ENCODE peak calls at places on chromosome 1, in nine cellular contexts. E is mammary epithelial cell, S is astrocyte, X is H1, B is fibroblast of lung, J is MM.1S, V is neuronal stem cell, O is PC-3, N is neural progenitor cell. M is an unnamed sample.

GRCh38 chr1:100581096-100581705 is 43.3 kb downstream of the GPR88 start:
- DNase-seq in S (no peak), V (no peak), O (no peak), E (no peak), X (no peak), N (no peak), B (no peak), J (no peak), M (no peak)

GRCh38 chr1:155983191-155984023 is 5.1 kb upstream of the ARHGEF2 start:
- DNase-seq in J (peak), X (no peak), B (peak), V (no peak), S (peak), O (peak), N (peak), E (peak), M (peak)

GRCh38 chr1:239912471-239912870 is 179.2 kb upstream of the FMN2 start:
- DNase-seq in E (no peak), B (no peak), N (no peak), S (no peak), O (peak), V (no peak), J (peak), X (no peak), M (no peak)

GRCh38 chr1:58779059-58779754 is 4.6 kb downstream of the JUN start:
- DNase-seq in E (no peak), N (no peak), V (no peak), X (no peak), J (no peak), O (no peak), S (peak), B (peak), M (no peak)

GRCh38 chr1:239739919-239740318 is 351.8 kb upstream of the FMN2 start:
- DNase-seq in B (no peak), N (no peak), S (no peak), J (no peak), X (no peak), V (no peak), O (no peak), E (no peak), M (no peak)

GRCh38 chr1:147837129-147837776 is 65.3 kb upstream of the GJA8 start:
- DNase-seq in S (no peak), X (peak), B (no peak), E (no peak), J (no peak), O (no peak), N (peak), V (no peak), M (peak)

GRCh38 chr1:29549001-29549400 is 312.7 kb downstream of the PTPRU start:
- DNase-seq in S (no peak), B (no peak), E (no peak), O (no peak), X (no peak), N (no peak), V (no peak), J (no peak), M (peak)

GRCh38 chr1:153277852-153278251 is 18.4 kb downstream of the LORICRIN start:
- DNase-seq in X (no peak), J (peak), O (peak), V (no peak), E (peak), N (no peak), B (no peak), S (no peak), M (peak)

GRCh38 chr1:244254467-244254866 is 197.2 kb downstream of the ADSS2 start:
- DNase-seq in E (no peak), B (no peak), S (no peak), V (no peak), N (no peak), X (no peak), O (no peak), J (no peak), M (peak)

GRCh38 chr1:87399701-87400100 is 71.0 kb downstream of the LMO4 start:
- DNase-seq in B (no peak), V (no peak), E (no peak), S (no peak), O (peak), J (no peak), N (peak), X (no peak), M (no peak)

GRCh38 chr1:36542962-36543515 is 60.3 kb upstream of the CSF3R start:
- DNase-seq in B (no peak), E (no peak), X (no peak), N (peak), S (no peak), J (no peak), O (peak), V (no peak), M (peak)

GRCh38 chr1:199909137-199909536 is 118.4 kb upstream of the NR5A2 start:
- DNase-seq in B (no peak), S (no peak), O (peak), N (no peak), J (no peak), V (no peak), E (peak), X (no peak), M (no peak)

GRCh38 chr1:24015226-24016210 is 35.4 kb upstream of the SRSF10 start:
- DNase-seq in B (peak), N (no peak), O (no peak), E (no peak), S (peak), X (no peak), V (no peak), J (no peak), M (no peak)

GRCh38 chr1:109687641-109688499 is at the start of gene GSTM1:
- DNase-seq in J (no peak), N (peak), V (peak), S (no peak), X (peak), B (peak), O (no peak), E (peak), M (peak)

GRCh38 chr1:202005958-202006357 is 4.4 kb upstream of the ELF3 start:
- DNase-seq in V (no peak), X (no peak), E (no peak), J (no peak), B (peak), S (no peak), O (peak), N (no peak), M (peak)

GRCh38 chr1:15211424-15211823 is 35.6 kb upstream of the FHAD1 start:
- DNase-seq in N (no peak), E (no peak), X (no peak), O (no peak), B (no peak), J (no peak), S (no peak), V (no peak), M (no peak)

GRCh38 chr1:209886219-209886536 is 51.8 kb upstream of the SYT14 start:
- DNase-seq in B (no peak), N (no peak), O (peak), V (no peak), J (no peak), E (no peak), S (no peak), X (no peak), M (no peak)

GRCh38 chr1:24932725-24933294 is 2.7 kb upstream of the RUNX3 start:
- DNase-seq in S (no peak), O (no peak), E (no peak), V (no peak), N (no peak), J (no peak), B (no peak), X (no peak), M (no peak)

GRCh38 chr1:233613252-233614172 is at the start of gene KCNK1:
- DNase-seq in E (peak), J (no peak), O (peak), N (peak), V (peak), X (peak), S (peak), B (peak), M (peak)

GRCh38 chr1:34711469-34711868 is 43.4 kb upstream of the GJB5 start:
- DNase-seq in X (no peak), V (no peak), S (no peak), J (no peak), O (peak), N (peak), B (no peak), E (no peak), M (no peak)

GRCh38 chr1:157034137-157034800 is 11.3 kb downstream of the ARHGEF11 start:
- DNase-seq in O (no peak), X (no peak), B (no peak), N (peak), V (no peak), E (peak), S (peak), J (no peak), M (no peak)

GRCh38 chr1:97340951-97341350 is 579.9 kb downstream of the DPYD start:
- DNase-seq in X (no peak), E (peak), J (no peak), O (peak), B (peak), N (no peak), V (no peak), S (peak), M (no peak)

GRCh38 chr1:16153110-16153998 is 2.5 kb downstream of the EPHA2 start:
- DNase-seq in S (no peak), V (no peak), N (peak), X (no peak), O (no peak), E (no peak), J (no peak), B (no peak), M (no peak)

GRCh38 chr1:97907886-97908285 is 12.9 kb downstream of the DPYD start:
- DNase-seq in N (no peak), E (no peak), X (no peak), O (no peak), S (no peak), B (no peak), V (no peak), J (no peak), M (no peak)

GRCh38 chr1:224528900-224529299 is 87.2 kb upstream of the CNIH3 start:
- DNase-seq in X (no peak), E (no peak), O (peak), B (peak), N (no peak), V (no peak), J (no peak), S (peak), M (no peak)

GRCh38 chr1:235702412-235702811 is 52.8 kb upstream of the GNG4 start:
- DNase-seq in B (no peak), J (no peak), X (no peak), N (no peak), S (no peak), V (no peak), O (no peak), E (no peak), M (no peak)

GRCh38 chr1:150875197-150876110 is 945 bp downstream of the ARNT start:
- DNase-seq in B (peak), X (no peak), V (no peak), E (peak), O (no peak), J (no peak), N (no peak), S (no peak), M (no peak)

GRCh38 chr1:231629132-231629531 is 2.5 kb downstream of the DISC1 start:
- DNase-seq in J (no peak), O (no peak), B (no peak), V (no peak), X (no peak), E (no peak), N (no peak), S (no peak), M (no peak)

GRCh38 chr1:65717815-65718454 is 74.8 kb upstream of the PDE4B start:
- DNase-seq in S (peak), J (no peak), O (peak), B (peak), V (no peak), E (no peak), N (no peak), X (no peak), M (no peak)

GRCh38 chr1:184520343-184520742 is 133.5 kb downstream of the C1orf21 start:
- DNase-seq in S (no peak), J (no peak), N (peak), V (no peak), X (no peak), B (no peak), E (no peak), O (no peak), M (no peak)

GRCh38 chr1:207218512-207219352 is 102.7 kb upstream of the CD55 start:
- DNase-seq in V (no peak), X (no peak), B (no peak), O (peak), J (no peak), N (no peak), S (no peak), E (peak), M (no peak)

GRCh38 chr1:14010431-14010830 is 310.4 kb downstream of the PRDM2 start:
- DNase-seq in X (no peak), N (no peak), O (no peak), E (no peak), J (peak), V (no peak), S (no peak), B (no peak), M (no peak)

GRCh38 chr1:37752213-37752582 is 12.7 kb downstream of the EPHA10 start:
- DNase-seq in N (no peak), V (no peak), X (no peak), O (no peak), B (no peak), E (no peak), J (no peak), S (no peak), M (no peak)

GRCh38 chr1:158180741-158181576 is at the start of gene CD1D:
- DNase-seq in E (peak), X (peak), S (no peak), O (no peak), B (peak), V (peak), N (peak), J (no peak), M (peak)

GRCh38 chr1:102757363-102757762 is 351.0 kb downstream of the COL11A1 start:
- DNase-seq in B (no peak), X (no peak), O (no peak), V (no peak), E (no peak), N (no peak), J (no peak), S (no peak), M (no peak)

GRCh38 chr1:205013683-205014367 is 29.2 kb upstream of the CNTN2 start:
- DNase-seq in O (peak), J (no peak), B (no peak), S (peak), V (no peak), E (peak), N (peak), X (no peak), M (peak)

GRCh38 chr1:153655333-153655732 is 3.2 kb upstream of the SNAPIN start:
- DNase-seq in E (no peak), B (no peak), O (no peak), S (no peak), N (no peak), J (no peak), V (no peak), X (no peak), M (no peak)

GRCh38 chr1:160797861-160798273 is 1.9 kb downstream of the LY9 start:
- DNase-seq in X (no peak), V (no peak), O (peak), N (no peak), B (no peak), E (peak), S (no peak), J (peak), M (no peak)

GRCh38 chr1:109254621-109255096 is 5.3 kb downstream of the CELSR2 start:
- DNase-seq in J (no peak), B (no peak), O (no peak), N (no peak), E (no peak), V (no peak), X (no peak), S (no peak), M (no peak)

GRCh38 chr1:19336543-19336942 is 24.4 kb downstream of the SLC66A1 start:
- DNase-seq in B (no peak), V (no peak), N (no peak), S (peak), O (peak), X (no peak), J (no peak), E (peak), M (no peak)

GRCh38 chr1:19340387-19340937 is 28.3 kb downstream of the SLC66A1 start:
- DNase-seq in X (no peak), E (no peak), J (no peak), B (no peak), V (no peak), S (no peak), O (no peak), N (no peak), M (no peak)

GRCh38 chr1:19339199-19339861 is 27.2 kb downstream of the SLC66A1 start:
- DNase-seq in J (no peak), V (no peak), S (no peak), E (no peak), X (no peak), B (no peak), N (peak), O (no peak), M (no peak)

GRCh38 chr1:19338323-19338762 is 26.2 kb downstream of the SLC66A1 start:
- DNase-seq in S (no peak), X (peak), V (peak), B (no peak), J (no peak), O (no peak), E (peak), N (peak), M (peak)

GRCh38 chr1:19337289-19337688 is 25.2 kb downstream of the SLC66A1 start:
- DNase-seq in J (no peak), B (no peak), S (peak), O (peak), V (no peak), E (no peak), N (no peak), X (no peak), M (no peak)
- H3K9ac ChIP-seq in J (no peak), B (no peak), S (no peak), O (peak), V (no peak), E (no peak), N (no peak), X (no peak), M (no peak)

DNA sequence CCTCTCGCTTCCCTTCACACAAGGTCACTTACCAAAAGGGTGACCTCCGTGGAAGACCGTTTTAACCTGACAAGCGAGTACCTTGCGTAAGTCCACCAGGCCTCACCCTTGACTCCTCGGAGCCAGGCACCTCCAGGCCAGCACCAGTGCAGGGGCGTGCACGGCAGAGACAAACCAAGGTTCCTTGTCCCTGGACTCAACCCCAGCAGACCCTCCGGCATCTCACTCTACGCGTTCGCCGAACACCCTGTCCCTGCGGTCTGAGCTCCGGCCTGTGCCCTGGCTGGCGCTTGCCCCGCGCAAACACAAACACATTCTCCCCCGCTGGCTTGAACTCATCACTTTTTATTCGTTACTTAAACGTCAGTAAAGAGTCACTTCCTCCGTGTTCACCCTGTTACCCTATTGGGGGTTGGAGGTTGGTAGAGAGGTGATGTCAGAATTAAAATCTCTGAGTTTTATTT is 4.6 kb downstream of the TBX15 start:
- DNase-seq in S (no peak), E (no peak), X (no peak), J (no peak), V (no peak), N (no peak), B (no peak), O (no peak), M (peak)
- H3K4me3 ChIP-seq in S (no peak), E (no peak), X (peak), J (no peak), V (no peak), N (no peak), B (no peak), O (no peak), M (no peak)

GRCh38 chr1:77956464-77956863 is 22.4 kb downstream of the FUBP1 start:
- DNase-seq in B (no peak), J (no peak), V (no peak), E (no peak), N (no peak), S (no peak), O (no peak), X (no peak), M (no peak)
- H3K27ac ChIP-seq in B (no peak), J (no peak), V (no peak), E (no peak), N (no peak), S (no peak), O (no peak), X (no peak), M (no peak)

GRCh38 chr1:164575356-164575755 is 16.4 kb downstream of the PBX1 start:
- DNase-seq in B (no peak), J (no peak), E (no peak), O (no peak), X (no peak), N (peak), S (no peak), V (no peak), M (no peak)

GRCh38 chr1:164578474-164579200 is 19.7 kb downstream of the PBX1 start:
- DNase-seq in E (no peak), B (no peak), N (no peak), J (peak), S (no peak), X (no peak), O (no peak), V (no peak), M (peak)

GRCh38 chr1:164577291-164577690 is 18.3 kb downstream of the PBX1 start:
- DNase-seq in N (no peak), V (no peak), S (no peak), B (no peak), O (no peak), E (no peak), J (no peak), X (no peak), M (no peak)

GRCh38 chr1:164579346-164579745 is 20.4 kb downstream of the PBX1 start:
- DNase-seq in E (peak), X (no peak), B (no peak), J (peak), O (no peak), N (no peak), S (no peak), V (no peak), M (no peak)

DNA sequence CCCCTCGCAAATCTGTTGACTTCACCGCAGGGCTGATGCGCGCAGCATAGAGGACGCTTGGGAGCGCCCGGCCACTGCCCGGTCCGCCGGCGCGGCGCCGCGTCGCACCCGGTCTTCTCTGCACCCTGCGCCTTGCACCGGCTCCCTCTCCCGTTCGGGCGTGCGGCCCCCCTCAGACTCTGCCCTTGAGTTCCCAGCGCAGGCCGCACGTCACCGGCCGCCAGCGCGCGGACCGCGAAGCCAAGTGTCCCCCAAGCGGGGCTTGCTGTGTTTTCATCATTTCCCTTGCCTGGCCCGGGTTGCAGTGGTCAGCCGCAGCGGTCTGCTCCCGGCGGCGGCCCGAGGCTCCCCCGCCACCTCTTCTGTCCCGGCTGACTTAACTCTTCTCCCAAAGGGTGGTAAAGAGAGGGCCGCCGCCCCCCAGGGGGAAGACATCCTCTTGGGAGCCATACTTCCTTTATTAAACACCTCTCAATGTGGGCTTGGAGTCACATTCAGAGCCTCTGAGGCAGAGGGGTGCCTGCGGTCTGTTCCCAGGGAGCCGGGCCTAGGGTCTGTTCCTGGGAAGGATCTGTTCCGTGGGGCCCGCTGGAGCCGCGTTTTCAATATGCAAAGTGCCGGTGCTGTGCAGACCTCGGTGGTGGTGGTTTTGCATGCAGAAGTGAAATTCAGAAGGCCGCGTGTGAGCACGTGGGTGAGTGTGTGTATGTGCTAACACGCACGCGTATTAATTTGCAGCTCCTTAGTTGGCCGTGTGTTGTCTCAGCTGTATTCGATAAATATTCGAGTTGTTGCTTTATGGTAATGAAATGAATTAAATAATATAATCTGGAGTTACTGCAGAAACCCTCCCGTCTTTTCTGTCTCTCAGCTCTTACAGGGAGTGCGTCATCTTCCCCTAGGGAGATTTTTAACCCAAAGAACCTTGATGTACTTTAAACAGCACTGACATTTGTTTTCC is 17.6 kb downstream of the PBX1 start:
- DNase-seq in B (peak), N (peak), E (no peak), V (no peak), O (no peak), X (no peak), S (no peak), J (no peak), M (peak)
- H3K9ac ChIP-seq in B (peak), N (no peak), E (no peak), V (peak), O (no peak), X (peak), S (peak), J (no peak), M (no peak)